ENCODE peak calls at places on chromosomes 12 and 14, in nine cellular contexts. K is brain microvascular endothelial cell; D is CD8-positive, alpha-beta T cell; A is lower lobe of right lung; E is heart left ventricle; O is tibial artery; I is progenitor cell of endocrine pancreas; W is fibroblast of mammary gland; L is GM20000. Z is an unnamed sample.

GRCh38 chr12:50224026-50224692 is 57.0 kb upstream of the CERS5 start:
- DNase-seq in K (peak; percentile 24), D (peak; percentile 51), A (no peak), E (no peak), O (no peak), I (no peak), W (no peak), L (no peak), Z (peak; percentile 42)

GRCh38 chr14:21498540-21499526 is 12.3 kb downstream of the METTL3 start:
- DNase-seq in K (peak; percentile 43), D (no peak), A (no peak), E (no peak), O (no peak), I (no peak), W (peak; percentile 60), L (peak; percentile 32), Z (peak; percentile 52)

GRCh38 chr14:50311337-50311973 is 574 bp downstream of the L2HGDH start:
- DNase-seq in K (no peak), D (no peak), A (no peak), E (no peak), O (no peak), I (no peak), W (no peak), L (peak; percentile 17), Z (no peak)

GRCh38 chr12:116697305-116698130 is 40.4 kb downstream of the SPRING1 start:
- DNase-seq in K (no peak), D (no peak), A (no peak), E (no peak), O (no peak), I (no peak), W (peak; percentile 30), L (peak; percentile 56), Z (no peak)

GRCh38 chr14:68282479-68283377 is 463.1 kb downstream of the RAD51B start:
- DNase-seq in K (no peak), D (peak; percentile 66), A (no peak), E (no peak), O (no peak), I (no peak), W (no peak), L (no peak), Z (no peak)

GRCh38 chr14:35296505-35296904 is 4.3 kb downstream of the PSMA6 start:
- DNase-seq in K (no peak), D (no peak), A (no peak), E (no peak), O (no peak), I (no peak), W (no peak), L (no peak), Z (peak; percentile 38)

GRCh38 chr14:22598896-22599244 is 770 bp downstream of the ABHD4 start:
- DNase-seq in K (peak; percentile 53), D (no peak), A (no peak), E (no peak), O (peak; percentile 74), I (no peak), W (peak; percentile 65), L (peak; percentile 59), Z (peak; percentile 60)

GRCh38 chr12:114902665-114903393 is 218.9 kb upstream of the TBX3 start:
- DNase-seq in K (peak; percentile 45), D (no peak), A (no peak), E (no peak), O (no peak), I (no peak), W (peak; percentile 95), L (no peak), Z (peak; percentile 86)

GRCh38 chr14:96512602-96513397 is 10.6 kb downstream of the PAPOLA start:
- DNase-seq in K (no peak), D (no peak), A (no peak), E (no peak), O (no peak), I (no peak), W (no peak), L (no peak), Z (no peak)
- TF ChIP-seq CTCF in K (no peak), D (no peak), A (no peak), E (no peak), O (no peak), I (no peak), W (no peak), L (no peak), Z (no peak)

DNA sequence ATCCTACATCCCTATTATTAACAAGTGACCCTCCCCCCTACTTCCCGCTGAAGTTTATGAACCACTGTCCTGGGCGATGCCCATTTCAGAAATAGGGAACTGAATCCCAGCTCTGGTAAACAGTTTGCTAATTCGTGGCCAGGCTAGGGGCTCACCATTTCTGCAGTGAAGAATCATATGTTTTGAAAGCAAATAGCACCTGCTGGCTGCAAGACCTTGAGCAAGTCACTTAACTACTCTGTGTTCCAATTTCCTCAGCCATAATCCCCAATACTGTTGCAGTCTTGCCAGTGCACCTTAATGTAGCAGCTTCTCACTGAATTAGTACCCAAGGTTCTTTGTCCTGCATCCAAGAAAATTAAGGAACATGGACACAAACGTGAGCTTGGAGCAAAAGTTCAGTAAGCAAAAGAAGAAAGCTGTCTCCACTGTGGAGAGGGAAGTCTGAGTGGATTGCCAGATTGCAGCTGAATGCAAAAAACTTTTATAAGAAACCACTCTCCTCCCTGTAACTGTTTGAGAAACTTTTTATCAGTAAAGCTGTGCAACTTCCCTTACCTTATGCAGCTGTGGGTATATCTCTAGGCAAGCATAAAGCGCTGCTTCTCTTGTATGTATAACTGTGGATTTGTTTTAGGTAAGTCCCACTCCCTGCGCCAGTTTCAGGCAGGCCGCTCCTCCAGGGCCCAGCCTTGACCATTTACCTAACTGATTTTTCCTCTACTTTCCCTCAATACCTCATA is 824 bp downstream of the OAS1 start:
- DNase-seq in K (no peak), D (no peak), A (no peak), E (no peak), O (no peak), I (no peak), W (no peak), L (peak; percentile 36), Z (no peak)
- TF ChIP-seq CTCF in K (no peak), D (no peak), A (no peak), E (no peak), O (no peak), I (no peak), W (no peak), L (no peak), Z (no peak)

DNA sequence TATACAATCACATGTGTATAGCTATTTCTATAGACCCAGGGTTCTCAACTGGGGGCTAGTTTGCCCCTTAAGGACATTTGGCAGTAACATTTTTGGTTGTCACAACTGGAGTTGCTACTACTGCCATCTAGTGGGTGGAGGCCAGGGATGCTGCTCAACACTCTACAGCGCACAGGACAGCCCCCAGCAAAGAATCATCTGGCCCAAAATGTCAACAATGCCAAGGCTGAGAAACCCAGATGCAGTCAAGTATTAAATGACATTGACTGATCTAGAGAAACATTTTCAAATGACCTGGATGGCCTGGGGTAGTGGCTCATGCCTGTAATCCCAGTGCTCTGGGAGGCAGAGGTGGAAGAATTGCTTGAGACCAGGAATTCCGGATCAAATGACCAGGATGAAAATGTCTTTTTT is 5.8 kb downstream of the WSB2 start:
- DNase-seq in K (no peak), D (peak; percentile 73), A (peak; percentile 61), E (no peak), O (no peak), I (no peak), W (peak; percentile 46), L (peak; percentile 62), Z (no peak)
- TF ChIP-seq CTCF in K (peak; percentile 79), D (peak; percentile 53), A (peak; percentile 63), E (peak; percentile 56), O (peak; percentile 48), I (peak; percentile 54), W (peak; percentile 52), L (peak; percentile 39), Z (peak; percentile 49)

GRCh38 chr12:42283739-42284138 is 42.2 kb downstream of the ZCRB1 start:
- DNase-seq in K (no peak), D (no peak), A (no peak), E (no peak), O (no peak), I (no peak), W (no peak), L (no peak), Z (no peak)

GRCh38 chr12:42281844-42282243 is 43.8 kb upstream of the YAF2 start:
- DNase-seq in K (no peak), D (no peak), A (no peak), E (no peak), O (no peak), I (no peak), W (no peak), L (no peak), Z (no peak)

GRCh38 chr12:42282301-42282700 is 43.6 kb downstream of the ZCRB1 start:
- DNase-seq in K (no peak), D (no peak), A (no peak), E (no peak), O (no peak), I (no peak), W (no peak), L (no peak), Z (no peak)

GRCh38 chr12:42284157-42284556 is 41.7 kb downstream of the ZCRB1 start:
- DNase-seq in K (no peak), D (no peak), A (no peak), E (no peak), O (no peak), I (no peak), W (no peak), L (peak; percentile 45), Z (no peak)

DNA sequence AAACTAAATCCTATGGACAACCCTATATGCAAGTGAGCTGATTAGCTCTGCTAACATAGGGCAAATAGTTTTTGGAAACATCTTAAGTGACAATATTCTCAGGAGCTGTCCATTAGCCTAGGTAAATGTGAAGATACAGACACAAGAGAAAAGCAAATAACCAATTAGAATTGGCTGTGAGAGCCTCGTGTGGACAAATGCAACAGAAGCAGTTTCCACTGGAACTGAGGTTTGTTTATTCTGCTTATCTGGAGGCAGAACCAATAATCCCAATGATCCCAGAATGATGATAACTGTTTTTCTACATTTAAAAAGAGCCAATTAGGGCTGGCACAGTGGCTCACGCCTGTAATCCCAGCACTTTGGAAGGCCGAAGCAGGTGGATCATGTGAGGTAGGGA is 43.2 kb upstream of the YAF2 start:
- DNase-seq in K (no peak), D (no peak), A (no peak), E (no peak), O (no peak), I (no peak), W (no peak), L (no peak), Z (no peak)
- TF ChIP-seq CTCF in K (no peak), D (no peak), A (no peak), E (no peak), O (no peak), I (no peak), W (no peak), L (no peak), Z (no peak)

DNA sequence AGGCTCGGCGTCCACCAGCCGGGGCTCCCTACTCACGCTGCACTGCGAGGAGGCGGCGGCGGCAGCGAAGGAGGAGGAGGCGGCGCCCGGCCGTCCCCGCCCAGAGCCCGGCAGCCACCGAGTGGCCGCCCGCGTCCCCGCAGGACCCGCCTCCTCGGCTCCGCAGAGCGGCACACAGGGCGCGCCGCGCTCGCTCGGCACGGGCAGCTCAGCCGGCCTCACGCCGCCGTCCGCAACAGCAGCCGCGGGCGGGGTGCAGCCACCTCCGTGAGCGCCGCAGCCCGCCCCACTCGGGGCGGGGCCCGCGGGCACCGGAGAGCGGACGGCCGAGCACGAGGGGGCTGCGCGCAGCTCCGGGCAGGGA is at the start of gene ATP2B1:
- DNase-seq in K (peak; percentile 71), D (peak; percentile 89), A (peak; percentile 94), E (peak; percentile 94), O (peak; percentile 93), I (peak; percentile 74), W (peak; percentile 77), L (peak; percentile 95), Z (peak; percentile 88)
- TF ChIP-seq CTCF in K (peak; percentile 10), D (no peak), A (peak; percentile 26), E (no peak), O (peak; percentile 17), I (no peak), W (no peak), L (no peak), Z (no peak)

GRCh38 chr14:34053666-34054065 is 102.8 kb upstream of the EGLN3 start:
- DNase-seq in K (no peak), D (no peak), A (no peak), E (no peak), O (no peak), I (no peak), W (peak; percentile 69), L (no peak), Z (peak; percentile 40)
- TF ChIP-seq CTCF in K (no peak), D (no peak), A (no peak), E (no peak), O (no peak), I (no peak), W (peak; percentile 17), L (no peak), Z (no peak)